ENCODE peak calls at places on chromosomes 13 and 19, in five cellular contexts. J is tibial nerve, E is Peyer's patch, I is IMR-90, F is breast epithelium. B is an unnamed sample.

GRCh38 chr19:39126593-39127187 is 1.1 kb downstream of the PAK4 start:
- DNase-seq in I (no peak), F (no peak), E (no peak), J (no peak), B (peak)

GRCh38 chr19:45553464-45553863 is 31.1 kb downstream of the OPA3 start:
- DNase-seq in J (no peak), I (no peak), E (no peak), F (no peak), B (no peak)

GRCh38 chr13:114147803-114148520 is 15.5 kb upstream of the RASA3 start:
- DNase-seq in I (no peak), F (no peak), E (no peak), J (no peak), B (no peak)

GRCh38 chr13:35479223-35479536 is 2.7 kb upstream of the MAB21L1 start:
- DNase-seq in I (no peak), E (no peak), F (no peak), J (no peak), B (no peak)

GRCh38 chr13:60363288-60363687 is 33.7 kb upstream of the TDRD3 start:
- DNase-seq in I (no peak), J (no peak), E (no peak), F (no peak), B (no peak)

GRCh38 chr13:38637576-38637975 is 49.3 kb upstream of the FREM2 start:
- DNase-seq in F (no peak), J (no peak), E (no peak), I (no peak), B (no peak)

GRCh38 chr13:85651440-85651839 is 147.8 kb downstream of the SLITRK6 start:
- DNase-seq in J (no peak), E (no peak), F (no peak), I (peak), B (no peak)

GRCh38 chr19:42368360-42368759 is 21.7 kb downstream of the CNFN start:
- DNase-seq in F (no peak), I (no peak), J (no peak), E (no peak), B (no peak)

GRCh38 chr13:106619688-106620555 is 52.0 kb upstream of the ARGLU1 start:
- DNase-seq in F (no peak), E (peak), I (peak), J (no peak), B (peak)

GRCh38 chr13:83752141-83752540 is 130.1 kb downstream of the SLITRK1 start:
- DNase-seq in I (peak), J (no peak), E (no peak), F (no peak), B (no peak)

GRCh38 chr19:40907968-40908735 is 26.1 kb upstream of the CYP2A7 start:
- DNase-seq in F (peak), E (peak), J (no peak), I (no peak), B (peak)

GRCh38 chr13:89968468-89968867 is 1379.0 kb upstream of the MIR17HG start:
- DNase-seq in I (no peak), E (no peak), J (no peak), F (no peak), B (no peak)

GRCh38 chr13:111460548-111461444 is 140.4 kb downstream of the TEX29 start:
- DNase-seq in E (no peak), J (no peak), I (peak), F (peak), B (peak)

GRCh38 chr19:45934551-45935230 is 20.1 kb upstream of the NANOS2 start:
- DNase-seq in F (no peak), J (no peak), E (no peak), I (no peak), B (no peak)

GRCh38 chr19:7257148-7258041 is 36.8 kb downstream of the INSR start:
- DNase-seq in I (peak), F (no peak), E (no peak), J (no peak), B (peak)

GRCh38 chr19:41001243-41001971 is 10.3 kb downstream of the CYP2B6 start:
- DNase-seq in J (no peak), E (no peak), F (no peak), I (no peak), B (no peak)

GRCh38 chr13:40313269-40314200 is 352.9 kb downstream of the FOXO1 start:
- DNase-seq in E (no peak), I (no peak), F (no peak), J (no peak), B (no peak)

GRCh38 chr13:40672310-40673060 is 6.0 kb upstream of the FOXO1 start:
- DNase-seq in I (peak), E (no peak), F (no peak), J (no peak), B (no peak)

GRCh38 chr13:57638147-57638890 is 6.8 kb downstream of the PCDH17 start:
- DNase-seq in J (no peak), E (no peak), I (no peak), F (no peak), B (no peak)

GRCh38 chr13:99124695-99125334 is 75.8 kb upstream of the UBAC2 start:
- DNase-seq in I (peak), E (no peak), F (no peak), J (no peak), B (no peak)

GRCh38 chr13:94163535-94163934 is 315.9 kb downstream of the DCT start:
- DNase-seq in F (no peak), I (no peak), J (no peak), E (no peak), B (no peak)

GRCh38 chr19:3932931-3933810 is at the start of gene NMRK2:
- DNase-seq in E (no peak), F (no peak), J (no peak), I (no peak), B (no peak)

GRCh38 chr13:65679240-65679639 is 1550.9 kb downstream of the PCDH9 start:
- DNase-seq in J (no peak), I (peak), F (no peak), E (no peak), B (no peak)

GRCh38 chr19:42919757-42920079 is 2.0 kb upstream of the PSG6 start:
- DNase-seq in E (no peak), I (no peak), F (no peak), J (no peak), B (no peak)

GRCh38 chr19:33388231-33388816 is 14.8 kb downstream of the CEBPG start:
- DNase-seq in F (no peak), E (no peak), J (no peak), I (no peak), B (no peak)

GRCh38 chr13:80945328-80945727 is 604.4 kb upstream of the SPRY2 start:
- DNase-seq in E (no peak), J (no peak), I (no peak), F (no peak), B (no peak)

GRCh38 chr13:23430664-23431063 is 2.8 kb downstream of the SACS start:
- DNase-seq in E (no peak), I (no peak), F (no peak), J (no peak), B (no peak)

GRCh38 chr13:23432589-23432988 is 913 bp downstream of the SACS start:
- DNase-seq in E (no peak), J (no peak), F (no peak), I (peak), B (no peak)

GRCh38 chr13:23427342-23428182 is 5.9 kb downstream of the SACS start:
- DNase-seq in F (peak), E (no peak), I (peak), J (no peak), B (peak)

GRCh38 chr13:23433171-23434153 is at the start of gene SACS:
- DNase-seq in J (no peak), I (peak), E (no peak), F (no peak), B (peak)

GRCh38 chr13:23428183-23428528 is 5.3 kb downstream of the SACS start:
- DNase-seq in E (no peak), F (no peak), J (no peak), I (peak), B (no peak)
- H3K4me3 ChIP-seq in E (no peak), F (no peak), J (no peak), I (no peak), B (no peak)

GRCh38 chr19:18416778-18417249 is 2.4 kb upstream of the SSBP4 start:
- DNase-seq in I (peak), J (peak), F (peak), E (no peak), B (peak)
- TF ChIP-seq POLR2A in I (peak), J (peak), F (no peak), E (no peak), B (no peak)

GRCh38 chr13:30711837-30712236 is 23.5 kb upstream of the ALOX5AP start:
- DNase-seq in J (no peak), F (no peak), E (no peak), I (peak), B (no peak)

GRCh38 chr13:30705672-30706071 is 29.7 kb upstream of the ALOX5AP start:
- DNase-seq in F (no peak), I (no peak), J (no peak), E (no peak), B (no peak)

GRCh38 chr13:30710442-30710841 is 24.9 kb upstream of the ALOX5AP start:
- DNase-seq in E (no peak), F (no peak), I (no peak), J (no peak), B (no peak)

GRCh38 chr13:30711375-30711774 is 24.0 kb upstream of the ALOX5AP start:
- DNase-seq in F (no peak), J (no peak), I (peak), E (no peak), B (no peak)

DNA sequence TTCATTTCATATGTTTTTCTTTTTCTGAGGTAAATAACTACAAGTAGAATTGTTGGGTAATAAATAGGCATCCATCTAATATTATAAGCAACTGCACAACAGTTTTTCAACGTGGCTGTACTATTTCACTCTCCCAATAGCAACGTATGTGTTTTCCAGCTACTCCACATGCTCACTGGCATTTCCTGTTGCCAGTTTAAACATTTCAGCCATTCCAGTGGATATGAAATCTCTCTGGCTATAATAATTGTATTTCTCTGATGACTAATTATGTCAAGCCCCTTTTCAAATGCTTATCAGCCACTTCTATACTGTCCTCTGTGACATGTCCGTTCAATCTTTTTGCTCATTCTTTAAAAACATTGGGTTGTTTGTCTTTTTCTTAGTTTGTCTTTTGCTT is 26.8 kb upstream of the ALOX5AP start:
- DNase-seq in I (peak), J (no peak), F (no peak), E (no peak), B (no peak)
- TF ChIP-seq CTCF in I (no peak), J (no peak), F (no peak), E (no peak), B (no peak)

GRCh38 chr19:16594681-16595091 is 22.5 kb upstream of the SLC35E1 start:
- DNase-seq in J (no peak), I (no peak), E (no peak), F (no peak), B (no peak)

GRCh38 chr19:16591803-16592556 is 19.8 kb upstream of the SLC35E1 start:
- DNase-seq in F (no peak), E (no peak), J (no peak), I (peak), B (no peak)

GRCh38 chr19:16595097-16595496 is 22.9 kb upstream of the SLC35E1 start:
- DNase-seq in E (no peak), I (no peak), F (no peak), J (no peak), B (no peak)

GRCh38 chr19:16593181-16593580 is 21.0 kb upstream of the SLC35E1 start:
- DNase-seq in E (no peak), J (no peak), I (no peak), F (no peak), B (no peak)

GRCh38 chr19:16594131-16594586 is 21.9 kb upstream of the SLC35E1 start:
- DNase-seq in J (no peak), F (no peak), I (no peak), E (peak), B (no peak)
- H3K4me3 ChIP-seq in J (no peak), F (no peak), I (no peak), E (no peak), B (no peak)

GRCh38 chr19:12092065-12092867 is 27.7 kb downstream of the ZNF844 start:
- DNase-seq in J (peak), E (peak), I (peak), F (peak), B (peak)
- TF ChIP-seq POLR2A in J (peak), E (no peak), I (no peak), F (no peak), B (no peak)

DNA sequence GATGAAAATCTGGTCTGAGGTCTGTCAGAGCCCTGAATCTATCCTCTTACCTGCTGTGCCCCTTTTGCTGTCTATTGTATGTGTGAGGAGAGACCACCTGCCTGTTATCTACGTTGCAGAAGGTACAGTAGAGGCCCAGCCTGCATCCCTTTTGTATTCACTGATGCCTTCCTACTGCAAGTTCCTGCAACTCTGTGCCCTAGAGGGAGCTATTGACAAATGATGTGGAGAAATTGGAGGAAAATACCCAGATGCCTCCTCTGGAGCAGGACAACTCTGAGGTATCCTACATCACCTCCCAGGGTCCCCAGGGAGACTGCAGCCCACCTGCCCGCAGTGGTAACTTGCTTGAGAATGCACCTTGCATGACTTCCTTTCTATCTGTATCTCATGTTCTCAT is 33.7 kb downstream of the SIAH3 start:
- DNase-seq in J (no peak), I (no peak), F (no peak), E (no peak), B (no peak)
- TF ChIP-seq CTCF in J (no peak), I (no peak), F (no peak), E (no peak), B (no peak)

DNA sequence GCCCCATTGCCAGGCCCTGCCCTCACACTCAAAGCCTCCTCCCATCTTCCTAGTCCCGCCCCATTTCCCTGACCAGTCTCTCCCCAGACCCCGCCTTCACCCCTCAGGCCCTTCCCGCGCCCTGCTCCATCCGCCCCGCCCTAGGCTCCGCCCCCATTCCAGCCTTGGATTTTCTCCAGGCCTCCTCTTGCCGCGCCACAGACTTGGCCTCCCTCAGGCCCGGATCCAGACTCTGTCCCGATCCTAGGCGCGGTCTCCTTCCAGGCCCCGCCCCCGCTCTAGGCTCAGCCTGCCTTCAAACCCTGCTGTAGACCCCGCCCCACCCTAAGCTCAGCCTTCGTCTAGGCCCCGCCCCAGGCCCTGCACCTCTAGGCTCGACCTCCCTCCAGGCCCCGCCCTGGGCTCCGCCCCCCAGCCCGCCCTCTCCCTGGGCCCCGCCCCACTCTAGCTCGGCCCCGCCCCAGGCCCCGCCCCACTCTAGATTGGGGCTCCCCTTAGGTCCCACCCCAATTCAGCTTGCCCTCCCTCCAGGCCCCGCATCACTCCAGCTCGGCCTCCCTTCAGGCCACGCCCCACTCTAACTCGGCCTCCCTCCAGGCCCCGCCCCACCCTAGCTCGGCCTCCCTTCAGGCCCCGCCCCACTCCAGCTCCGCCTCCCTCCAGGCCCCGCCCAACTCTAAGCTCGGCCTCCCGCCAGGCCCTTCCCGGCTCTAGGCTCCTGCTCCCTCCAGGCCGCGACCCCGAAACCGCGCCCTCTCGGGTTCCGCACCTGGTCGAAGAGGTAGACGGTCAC is 18.5 kb downstream of the LMTK3 start:
- DNase-seq in J (peak), F (peak), E (peak), I (peak), B (peak)
- H3K4me3 ChIP-seq in J (peak), F (peak), E (peak), I (peak), B (peak)

DNA sequence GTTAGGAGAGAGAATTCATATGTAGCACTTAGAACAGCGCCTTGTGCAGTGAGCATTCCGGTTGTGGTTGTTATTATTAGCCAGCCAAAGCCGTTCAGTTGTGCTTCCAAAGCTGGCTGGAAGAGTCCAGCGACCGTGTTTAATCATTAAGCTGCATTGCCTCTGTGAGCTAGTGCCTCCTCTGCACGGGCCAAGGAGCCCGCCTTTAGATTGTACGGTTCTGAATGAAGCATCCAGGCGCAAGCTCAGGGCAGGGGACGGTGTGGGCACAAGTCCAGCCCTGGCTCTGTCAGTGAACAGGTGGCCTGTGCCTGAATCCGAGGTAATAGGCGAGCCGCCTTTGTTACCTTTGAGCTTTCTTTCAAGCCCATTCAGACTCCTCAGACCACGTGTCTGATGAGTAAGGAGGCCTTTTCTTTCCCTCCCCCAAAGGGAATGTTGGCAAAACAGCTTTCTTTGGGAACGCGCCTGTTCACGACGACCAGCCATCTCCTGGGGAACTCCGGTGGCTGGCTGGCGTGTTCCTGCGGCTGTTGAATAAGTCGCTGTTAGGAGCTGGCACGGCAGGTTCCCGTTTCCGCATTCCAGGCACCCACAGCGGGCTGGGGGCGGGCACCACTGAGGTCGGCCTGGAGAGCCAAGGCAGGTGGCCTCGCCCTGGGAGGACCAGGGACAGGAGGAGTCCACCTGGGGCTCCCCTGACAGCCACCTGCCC is 25.1 kb downstream of the SIPA1L3 start:
- DNase-seq in F (peak), I (peak), E (peak), J (no peak), B (peak)
- TF ChIP-seq POLR2A in F (no peak), I (no peak), E (peak), J (no peak), B (no peak)

GRCh38 chr13:26950968-26951367 is 190.4 kb upstream of the GPR12 start:
- DNase-seq in J (no peak), E (no peak), F (no peak), I (no peak), B (no peak)

GRCh38 chr13:26950546-26950945 is 190.0 kb upstream of the GPR12 start:
- DNase-seq in I (no peak), J (no peak), E (no peak), F (no peak), B (no peak)

GRCh38 chr13:26953273-26953672 is 192.7 kb upstream of the GPR12 start:
- DNase-seq in E (no peak), F (no peak), I (no peak), J (no peak), B (no peak)

GRCh38 chr13:26952551-26953138 is 192.1 kb upstream of the GPR12 start:
- DNase-seq in F (no peak), I (no peak), J (no peak), E (no peak), B (no peak)

GRCh38 chr13:26951581-26952177 is 191.1 kb upstream of the GPR12 start:
- DNase-seq in I (no peak), E (no peak), F (no peak), J (no peak), B (peak)
- TF ChIP-seq CTCF in I (no peak), E (peak), F (no peak), J (no peak), B (no peak)